ENCODE peak calls at places on chromosomes 5 and 9, in eight cellular contexts. F is CD8-positive, alpha-beta T cell; E is BJ; V is pancreas; U is A673; J is HCT116; X is fibroblast of lung; K is uterus. C is an unnamed sample.

GRCh38 chr5:180799194-180799593 is 3.4 kb downstream of the MGAT1 start:
- DNase-seq in F (no peak), E (no peak), V (peak), U (no peak), J (no peak), X (no peak), K (no peak), C (no peak)

GRCh38 chr5:171999877-172000276 is 6.6 kb downstream of the FBXW11 start:
- DNase-seq in F (no peak), E (no peak), V (no peak), U (no peak), J (no peak), X (no peak), K (no peak), C (no peak)

GRCh38 chr5:175707751-175708375 is 50.0 kb downstream of the HRH2 start:
- DNase-seq in F (no peak), E (no peak), V (no peak), U (no peak), J (no peak), X (no peak), K (no peak), C (no peak)

GRCh38 chr5:168531987-168532386 is 2.9 kb downstream of the FBLL1 start:
- DNase-seq in F (no peak), E (no peak), V (no peak), U (no peak), J (no peak), X (no peak), K (no peak), C (no peak)

GRCh38 chr5:40386293-40386692 is 293.4 kb upstream of the PTGER4 start:
- DNase-seq in F (peak), E (peak), V (no peak), U (no peak), J (no peak), X (no peak), K (no peak), C (no peak)

GRCh38 chr9:130933114-130934046 is 5.7 kb downstream of the FIBCD1 start:
- DNase-seq in F (no peak), E (peak), V (no peak), U (no peak), J (no peak), X (peak), K (no peak), C (no peak)

GRCh38 chr9:120715331-120715924 is 1.2 kb upstream of the MEGF9 start:
- DNase-seq in F (no peak), E (peak), V (no peak), U (no peak), J (no peak), X (peak), K (peak), C (peak)

GRCh38 chr9:24333629-24334028 is 212.1 kb downstream of the IZUMO3 start:
- DNase-seq in F (no peak), E (no peak), V (no peak), U (no peak), J (no peak), X (no peak), K (no peak), C (no peak)

GRCh38 chr5:147558826-147559225 is 49.0 kb upstream of the DPYSL3 start:
- DNase-seq in F (no peak), E (no peak), V (no peak), U (peak), J (no peak), X (peak), K (peak), C (no peak)

GRCh38 chr5:135950611-135951010 is 4.2 kb downstream of the LECT2 start:
- DNase-seq in F (no peak), E (peak), V (no peak), U (no peak), J (no peak), X (peak), K (no peak), C (no peak)

GRCh38 chr5:168219515-168220410 is 71.7 kb upstream of the WWC1 start:
- DNase-seq in F (no peak), E (peak), V (peak), U (peak), J (peak), X (peak), K (peak), C (peak)

GRCh38 chr9:86304236-86304730 is 21.9 kb upstream of the ISCA1 start:
- DNase-seq in F (no peak), E (no peak), V (no peak), U (peak), J (no peak), X (no peak), K (no peak), C (no peak)

GRCh38 chr9:114804504-114804903 is 1.3 kb downstream of the TNFSF15 start:
- DNase-seq in F (no peak), E (peak), V (peak), U (no peak), J (peak), X (peak), K (peak), C (no peak)

DNA sequence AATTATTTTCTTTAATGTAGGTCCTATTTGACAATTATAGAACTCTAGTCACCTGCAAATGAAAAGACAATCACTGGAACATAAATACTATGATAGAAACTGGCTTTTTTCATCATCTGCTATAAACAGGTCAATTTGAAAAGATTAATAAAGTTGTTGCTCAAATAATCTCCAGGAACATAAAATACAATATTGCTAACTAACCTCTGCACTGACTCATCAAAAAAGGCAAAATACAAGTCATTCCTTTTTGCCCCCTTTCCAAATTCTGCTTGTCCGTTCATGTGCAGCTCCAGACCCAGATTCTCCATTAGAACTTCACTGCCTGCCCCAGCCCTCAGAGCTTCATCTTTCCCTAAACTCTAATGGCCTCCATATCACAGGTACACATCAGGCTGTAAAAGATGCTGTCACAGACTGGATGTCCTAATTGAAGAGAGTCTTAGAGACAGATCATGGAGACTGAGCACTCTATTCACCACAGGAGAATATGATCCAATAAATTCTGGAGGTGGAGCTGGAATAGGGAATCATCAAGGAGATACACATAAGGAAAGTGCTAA is 1.6 kb downstream of the DCTN4 start:
- DNase-seq in F (no peak), E (no peak), V (no peak), U (no peak), J (no peak), X (no peak), K (no peak), C (no peak)
- H3K4me3 ChIP-seq in F (no peak), E (peak), V (peak), U (peak), J (peak), X (peak), K (no peak), C (peak)

GRCh38 chr5:152514827-152515397 is 109.8 kb upstream of the NMUR2 start:
- DNase-seq in F (no peak), E (no peak), V (no peak), U (peak), J (peak), X (peak), K (no peak), C (no peak)
- TF ChIP-seq CTCF in F (peak), E (peak), V (no peak), U (peak), J (peak), X (peak), K (no peak), C (peak)

GRCh38 chr9:89418112-89418872 is 79.6 kb downstream of the SEMA4D start:
- DNase-seq in F (no peak), E (no peak), V (no peak), U (no peak), J (no peak), X (no peak), K (no peak), C (no peak)

GRCh38 chr9:89419978-89420394 is 77.9 kb downstream of the SEMA4D start:
- DNase-seq in F (peak), E (no peak), V (no peak), U (no peak), J (no peak), X (no peak), K (no peak), C (no peak)

GRCh38 chr9:89420397-89420796 is 77.5 kb downstream of the SEMA4D start:
- DNase-seq in F (no peak), E (no peak), V (no peak), U (no peak), J (no peak), X (no peak), K (no peak), C (no peak)

GRCh38 chr9:89421595-89421994 is 76.3 kb downstream of the SEMA4D start:
- DNase-seq in F (no peak), E (no peak), V (no peak), U (no peak), J (no peak), X (no peak), K (no peak), C (no peak)

DNA sequence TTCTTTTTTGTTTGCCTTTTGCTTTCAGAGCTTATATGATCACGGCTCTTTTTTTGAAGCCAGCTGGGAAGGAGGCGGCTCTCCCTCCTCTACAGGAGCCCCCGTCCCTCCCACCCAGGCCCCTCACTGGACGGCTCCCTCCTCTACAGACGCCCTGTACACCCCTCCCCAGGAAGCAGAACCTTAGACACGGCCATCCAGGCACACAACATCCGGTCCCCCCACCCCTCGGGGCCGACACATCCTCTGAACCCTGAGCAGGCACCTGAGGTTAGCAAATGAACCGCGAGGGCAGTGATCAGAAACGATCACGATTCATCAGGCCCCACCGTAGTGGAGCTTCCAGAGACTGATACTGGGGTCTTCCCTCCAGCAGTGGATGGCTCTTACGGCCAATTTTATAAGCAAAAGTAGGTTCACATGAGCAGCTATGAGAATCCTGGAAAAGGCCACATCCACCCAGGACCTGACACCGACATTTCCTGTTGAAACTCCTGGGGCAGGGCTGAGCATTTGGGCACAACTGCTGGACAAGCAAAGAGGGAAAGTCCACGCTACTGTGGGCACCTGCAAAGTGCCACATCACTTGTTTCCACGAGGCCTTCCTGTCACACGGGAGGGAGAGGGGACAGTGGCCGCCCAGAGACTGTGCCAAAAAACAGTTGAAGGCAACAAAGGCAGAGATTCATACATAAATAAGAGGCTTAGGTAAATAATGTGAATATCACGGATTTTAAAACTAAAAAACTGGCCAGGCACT is 78.9 kb downstream of the SEMA4D start:
- DNase-seq in F (peak), E (no peak), V (no peak), U (no peak), J (no peak), X (no peak), K (no peak), C (no peak)
- H3K4me3 ChIP-seq in F (peak), E (no peak), V (no peak), U (no peak), J (no peak), X (no peak), K (no peak), C (no peak)

GRCh38 chr5:113005454-113005853 is 28.9 kb downstream of the DCP2 start:
- DNase-seq in F (no peak), E (no peak), V (no peak), U (no peak), J (no peak), X (peak), K (no peak), C (no peak)

GRCh38 chr5:112998296-112998695 is 21.7 kb downstream of the DCP2 start:
- DNase-seq in F (no peak), E (no peak), V (no peak), U (no peak), J (no peak), X (no peak), K (no peak), C (no peak)

GRCh38 chr5:113000466-113000865 is 23.9 kb downstream of the DCP2 start:
- DNase-seq in F (no peak), E (no peak), V (no peak), U (no peak), J (no peak), X (no peak), K (no peak), C (no peak)

GRCh38 chr5:113002423-113002822 is 25.8 kb downstream of the DCP2 start:
- DNase-seq in F (no peak), E (no peak), V (no peak), U (no peak), J (no peak), X (no peak), K (no peak), C (no peak)

DNA sequence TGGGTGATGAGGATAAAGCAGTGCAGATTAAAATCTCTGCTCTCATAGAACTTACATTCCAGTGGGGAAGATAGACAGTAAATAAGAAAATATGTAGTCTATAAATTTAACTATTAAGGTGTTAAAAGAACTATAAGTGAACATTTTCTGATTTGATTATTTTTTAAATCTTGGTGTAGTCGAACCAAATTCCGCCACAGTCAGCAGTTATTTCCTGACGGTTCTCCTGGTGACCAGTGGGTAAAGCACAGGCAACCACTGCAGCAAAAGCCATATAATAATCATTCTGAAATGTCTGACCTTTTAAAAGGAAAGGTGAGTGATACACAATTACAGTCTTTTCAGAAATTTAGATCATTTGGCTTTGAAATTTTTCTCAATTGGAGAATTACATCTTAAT is 27.2 kb downstream of the DCP2 start:
- DNase-seq in F (no peak), E (no peak), V (no peak), U (no peak), J (no peak), X (no peak), K (no peak), C (no peak)
- TF ChIP-seq CTCF in F (no peak), E (no peak), V (no peak), U (no peak), J (no peak), X (no peak), K (no peak), C (no peak)

DNA sequence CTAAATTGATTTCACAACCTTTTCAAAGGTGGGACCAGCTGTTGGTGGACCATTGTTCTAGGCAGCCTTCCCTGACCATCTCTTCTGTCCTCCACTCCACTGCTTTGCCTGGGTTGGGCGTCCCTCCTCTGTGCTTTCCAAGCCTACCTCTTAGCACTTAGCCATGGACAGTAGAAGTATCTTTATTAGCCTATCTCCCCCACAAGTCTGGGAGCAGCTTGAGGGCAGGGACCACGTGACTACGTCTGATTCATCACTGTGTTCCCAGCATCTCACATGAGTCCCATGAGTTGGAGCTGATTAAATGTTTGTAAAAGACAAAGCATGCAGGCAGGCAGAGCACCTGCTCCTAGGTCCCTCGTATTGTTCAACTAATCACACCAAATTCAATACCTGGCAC is 20.9 kb downstream of the MORN5 start:
- DNase-seq in F (no peak), E (peak), V (no peak), U (peak), J (peak), X (peak), K (peak), C (peak)
- H3K4me3 ChIP-seq in F (no peak), E (no peak), V (no peak), U (no peak), J (no peak), X (no peak), K (no peak), C (no peak)